ENCODE peak calls at places on chromosome 12, in six cellular contexts. N is hepatocyte, P is D721Med, J is ureter, H is brain microvascular endothelial cell, T is stromal cell of bone marrow. U is an unnamed sample.

GRCh38 chr12:57135487-57135886 is 7.2 kb downstream of the LRP1 start:
- DNase-seq in J (no peak), N (peak), P (no peak), T (no peak), H (no peak), U (no peak)

GRCh38 chr12:124109760-124110159 is 136.7 kb downstream of the ZNF664 start:
- DNase-seq in T (no peak), H (peak), J (no peak), N (no peak), P (no peak), U (no peak)

GRCh38 chr12:15074351-15074750 is 101.5 kb downstream of the PDE6H start:
- DNase-seq in T (no peak), N (no peak), J (no peak), P (no peak), H (no peak), U (no peak)

GRCh38 chr12:92640686-92641085 is 62.1 kb upstream of the PLEKHG7 start:
- DNase-seq in H (no peak), T (no peak), P (no peak), N (no peak), J (no peak), U (no peak)

GRCh38 chr12:88185988-88186387 is 43.9 kb downstream of the TMTC3 start:
- DNase-seq in P (no peak), T (peak), J (no peak), N (no peak), H (peak), U (no peak)

GRCh38 chr12:110581951-110582285 is 1.2 kb downstream of the PPTC7 start:
- DNase-seq in P (no peak), J (no peak), T (no peak), H (no peak), N (no peak), U (no peak)

GRCh38 chr12:59587710-59588109 is 8.1 kb upstream of the SLC16A7 start:
- DNase-seq in H (no peak), N (no peak), T (no peak), J (no peak), P (no peak), U (no peak)

GRCh38 chr12:115943630-115944391 is 333.7 kb downstream of the MED13L start:
- DNase-seq in H (no peak), J (peak), P (no peak), T (no peak), N (no peak), U (no peak)

GRCh38 chr12:53355121-53355520 is 19.0 kb upstream of the SP7 start:
- DNase-seq in J (no peak), T (no peak), N (no peak), P (no peak), H (no peak), U (no peak)

GRCh38 chr12:115203661-115204060 is 519.7 kb upstream of the TBX3 start:
- DNase-seq in T (peak), H (no peak), N (no peak), J (no peak), P (no peak), U (no peak)

GRCh38 chr12:68899251-68899771 is 33.7 kb downstream of the CPM start:
- DNase-seq in J (peak), T (peak), H (peak), P (no peak), N (peak), U (no peak)

GRCh38 chr12:31246470-31246850 is 79.5 kb downstream of the SINHCAF start:
- DNase-seq in T (no peak), H (no peak), N (no peak), J (no peak), P (no peak), U (no peak)

GRCh38 chr12:12837025-12837872 is 24.1 kb downstream of the DDX47 start:
- DNase-seq in H (peak), N (peak), J (peak), T (peak), P (peak), U (no peak)

GRCh38 chr12:130013771-130014484 is 110.1 kb upstream of the TMEM132D start:
- DNase-seq in H (peak), T (no peak), P (peak), J (no peak), N (peak), U (no peak)

GRCh38 chr12:54294152-54294913 is 6.5 kb downstream of the NFE2 start:
- DNase-seq in T (no peak), P (no peak), N (peak), H (no peak), J (no peak), U (peak)

GRCh38 chr12:503111-503761 is 43.5 kb downstream of the B4GALNT3 start:
- DNase-seq in H (no peak), J (peak), T (no peak), P (no peak), N (peak), U (no peak)

GRCh38 chr12:100860611-100861010 is 66.0 kb downstream of the ANO4 start:
- DNase-seq in T (no peak), H (no peak), P (no peak), J (no peak), N (no peak), U (no peak)

GRCh38 chr12:68904351-68904982 is 28.5 kb downstream of the CPM start:
- DNase-seq in P (no peak), H (no peak), N (no peak), J (no peak), T (no peak), U (no peak)

U was measured in T follicular helper cell.